ENCODE peak calls at places on chromosomes 7 and 10, in five cellular contexts. R, P, U, L and I are unnamed samples.

GRCh38 chr7:151351967-151352366 is 10.4 kb downstream of the NUB1 start:
- DNase-seq in R (no peak), P (no peak), U (no peak), L (no peak), I (no peak)

GRCh38 chr7:158096582-158096981 is 491.0 kb downstream of the PTPRN2 start:
- DNase-seq in R (no peak), P (no peak), U (no peak), L (no peak), I (no peak)

GRCh38 chr10:24349379-24350110 is 140.6 kb downstream of the KIAA1217 start:
- DNase-seq in R (no peak), P (peak), U (no peak), L (no peak), I (no peak)

GRCh38 chr10:63976538-63976937 is 455.3 kb downstream of the REEP3 start:
- DNase-seq in R (peak), P (peak), U (peak), L (peak), I (peak)

GRCh38 chr10:12768156-12768731 is 233.3 kb downstream of the CCDC3 start:
- DNase-seq in R (peak), P (peak), U (peak), L (peak), I (no peak)

GRCh38 chr10:95833038-95833673 is 74.6 kb upstream of the CC2D2B start:
- DNase-seq in R (no peak), P (peak), U (peak), L (no peak), I (no peak)

GRCh38 chr10:1149793-1150637 is 93.8 kb downstream of the WDR37 start:
- DNase-seq in R (peak), P (peak), U (no peak), L (peak), I (no peak)

GRCh38 chr10:99993994-99994689 is 15.6 kb downstream of the DNMBP start:
- DNase-seq in R (no peak), P (peak), U (peak), L (peak), I (no peak)

GRCh38 chr7:136667584-136667983 is 200.9 kb upstream of the CHRM2 start:
- DNase-seq in R (no peak), P (no peak), U (no peak), L (no peak), I (no peak)

GRCh38 chr10:72762042-72762441 is 70.1 kb downstream of the MCU start:
- DNase-seq in R (no peak), P (no peak), U (no peak), L (no peak), I (no peak)

GRCh38 chr10:131312261-131312801 is 810 bp upstream of the TCERG1L start:
- DNase-seq in R (peak), P (no peak), U (no peak), L (peak), I (peak)

GRCh38 chr7:128955981-128956380 is 18.3 kb downstream of the IRF5 start:
- DNase-seq in R (no peak), P (no peak), U (no peak), L (no peak), I (no peak)
- H3K23ac ChIP-seq in R (no peak), P (no peak), U (no peak), L (no peak), I (no peak)

GRCh38 chr7:100720645-100721504 is 607 bp downstream of the EPO start:
- DNase-seq in R (peak), P (no peak), U (no peak), L (peak), I (no peak)
- H2BK5ac ChIP-seq in R (no peak), P (no peak), U (no peak), L (no peak), I (no peak)

DNA sequence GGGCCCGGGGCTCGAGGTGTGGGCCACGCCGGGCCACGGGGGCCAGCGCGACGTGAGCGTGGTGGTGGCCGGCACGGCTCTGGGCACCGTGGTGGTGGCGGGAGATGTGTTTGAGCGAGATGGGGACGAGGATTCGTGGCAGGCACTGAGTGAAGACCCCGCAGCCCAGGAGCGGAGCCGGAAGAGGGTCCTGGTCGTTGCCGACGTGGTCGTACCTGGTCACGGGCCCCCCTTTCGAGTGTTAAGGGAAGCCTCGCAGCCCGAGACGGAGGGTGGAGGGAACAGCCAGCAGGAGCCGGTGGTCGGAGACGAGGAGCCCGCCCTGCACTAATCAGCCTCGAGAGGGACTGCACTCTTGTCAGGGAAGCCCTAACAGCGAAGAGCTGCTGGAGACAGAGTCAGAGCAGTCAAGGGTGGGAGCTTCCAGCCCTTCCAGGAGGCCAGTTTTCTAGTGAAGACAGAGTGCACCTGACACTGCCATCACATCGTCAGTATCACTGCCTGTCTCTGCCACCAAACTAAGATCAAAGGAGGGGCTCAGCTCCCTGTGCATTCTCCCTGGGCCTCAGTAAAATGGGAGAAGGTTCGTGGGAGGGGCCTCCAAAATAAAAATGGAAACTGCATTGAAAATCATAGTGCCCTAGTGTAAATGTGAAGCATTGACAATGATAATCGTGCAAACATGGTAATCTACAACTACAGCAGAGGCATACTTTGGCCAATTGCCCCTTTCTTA is 1.3 kb downstream of the MBLAC1 start:
- DNase-seq in R (peak), P (no peak), U (peak), L (peak), I (peak)
- H3K23ac ChIP-seq in R (no peak), P (peak), U (no peak), L (no peak), I (no peak)

DNA sequence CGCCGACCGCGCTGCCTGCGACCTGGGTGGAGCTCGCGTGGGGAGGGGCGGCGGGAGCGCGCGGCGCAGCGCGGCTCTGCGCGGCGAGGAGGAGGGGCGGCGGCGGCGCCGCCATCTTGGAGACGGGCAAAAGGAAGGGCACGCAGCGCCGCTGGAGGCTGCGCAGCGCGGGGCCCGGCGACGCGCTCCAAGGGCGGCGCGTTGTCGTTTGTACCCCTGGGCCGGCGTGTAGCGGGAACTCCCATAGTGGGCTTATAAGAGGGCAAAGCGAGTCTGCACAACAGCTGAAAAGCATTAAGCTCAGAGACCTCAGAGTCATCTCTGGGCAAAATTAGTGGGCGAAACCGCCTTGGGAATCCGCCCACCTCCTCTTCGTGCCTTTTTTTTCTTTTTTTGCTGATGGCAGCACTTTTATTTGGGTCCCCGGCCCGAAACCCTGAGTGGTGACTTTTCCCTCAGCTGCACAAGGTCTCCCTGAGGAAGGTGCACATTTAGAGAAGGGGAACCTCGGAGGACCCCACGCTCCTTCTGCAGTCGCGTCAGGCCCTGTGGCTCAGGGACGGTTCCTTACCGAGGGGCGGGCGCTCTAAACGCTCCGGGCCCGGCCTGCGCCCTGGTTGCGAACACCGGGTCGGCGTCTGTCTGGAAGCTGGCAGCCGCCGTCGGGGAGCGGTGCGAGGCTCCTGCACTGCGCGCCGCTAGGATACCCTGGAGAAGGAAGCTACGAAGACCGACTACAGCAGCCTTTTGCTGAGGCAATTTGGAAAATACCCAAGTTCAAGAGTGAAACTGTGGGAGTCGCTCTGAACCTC is 423 bp upstream of the MCMBP start:
- DNase-seq in R (peak), P (peak), U (peak), L (peak), I (peak)
- H2BK5ac ChIP-seq in R (peak), P (peak), U (peak), L (peak), I (no peak)